ENCODE peak calls at places on chromosome 6, in four cellular contexts. V is HL-60, W is coronary artery, K is HepG2. S is an unnamed sample.

GRCh38 chr6:45924763-45925342 is 90.8 kb downstream of the CLIC5 start:
- DNase-seq in V (no peak), W (no peak), K (no peak), S (no peak)

GRCh38 chr6:16064687-16065086 is 64.2 kb upstream of the MYLIP start:
- DNase-seq in V (no peak), W (no peak), K (no peak), S (no peak)

GRCh38 chr6:51841656-51842055 is 245.8 kb downstream of the PKHD1 start:
- DNase-seq in V (no peak), W (no peak), K (no peak), S (no peak)

GRCh38 chr6:119533603-119534279 is 184.2 kb upstream of the MAN1A1 start:
- DNase-seq in V (no peak), W (no peak), K (no peak), S (peak)

GRCh38 chr6:3137057-3137777 is 18.7 kb downstream of the BPHL start:
- DNase-seq in V (no peak), W (no peak), K (no peak), S (no peak)

GRCh38 chr6:92369309-92369708 is 1050.0 kb downstream of the EPHA7 start:
- DNase-seq in V (no peak), W (no peak), K (no peak), S (no peak)

GRCh38 chr6:54427396-54427910 is 119.2 kb downstream of the TINAG start:
- DNase-seq in V (no peak), W (no peak), K (no peak), S (no peak)

GRCh38 chr6:82080767-82081166 is 166.8 kb downstream of the IBTK start:
- DNase-seq in V (no peak), W (no peak), K (no peak), S (no peak)

GRCh38 chr6:78599526-78599925 is 267.8 kb upstream of the IRAK1BP1 start:
- DNase-seq in V (no peak), W (no peak), K (no peak), S (no peak)

GRCh38 chr6:90065173-90065572 is 170.9 kb downstream of the GJA10 start:
- DNase-seq in V (no peak), W (no peak), K (no peak), S (peak)

GRCh38 chr6:41966961-41967311 is 25.3 kb upstream of the CCND3 start:
- DNase-seq in V (no peak), W (no peak), K (peak), S (peak)

GRCh38 chr6:82129814-82130213 is 117.7 kb downstream of the IBTK start:
- DNase-seq in V (no peak), W (no peak), K (peak), S (no peak)

GRCh38 chr6:16146028-16146427 is 17.1 kb downstream of the MYLIP start:
- DNase-seq in V (no peak), W (no peak), K (no peak), S (no peak)

GRCh38 chr6:56368484-56368883 is 121.1 kb upstream of the COL21A1 start:
- DNase-seq in V (no peak), W (no peak), K (peak), S (no peak)

GRCh38 chr6:41940759-41941279 is 789 bp downstream of the CCND3 start:
- DNase-seq in V (no peak), W (peak), K (no peak), S (peak)

GRCh38 chr6:45422541-45423110 is 44.9 kb upstream of the SUPT3H start:
- DNase-seq in V (no peak), W (no peak), K (no peak), S (no peak)

GRCh38 chr6:144063246-144063743 is 32.1 kb downstream of the SF3B5 start:
- DNase-seq in V (no peak), W (no peak), K (no peak), S (no peak)

GRCh38 chr6:37022135-37022863 is 16.8 kb downstream of the FGD2 start:
- DNase-seq in V (no peak), W (no peak), K (no peak), S (no peak)

GRCh38 chr6:133671376-133671775 is 217.5 kb upstream of the TCF21 start:
- DNase-seq in V (no peak), W (no peak), K (no peak), S (no peak)

GRCh38 chr6:34523441-34524206 is 32.5 kb downstream of the SPDEF start:
- DNase-seq in V (no peak), W (no peak), K (no peak), S (no peak)

GRCh38 chr6:168193816-168194701 is 115.0 kb upstream of the FRMD1 start:
- DNase-seq in V (no peak), W (peak), K (peak), S (no peak)

GRCh38 chr6:7911345-7911725 is 747 bp upstream of the TXNDC5 start:
- DNase-seq in V (no peak), W (peak), K (no peak), S (peak)

GRCh38 chr6:80440496-80441160 is 334.2 kb downstream of the BCKDHB start:
- DNase-seq in V (no peak), W (no peak), K (no peak), S (no peak)

GRCh38 chr6:134707342-134707982 is 242.4 kb downstream of the ALDH8A1 start:
- DNase-seq in V (no peak), W (no peak), K (peak), S (peak)

GRCh38 chr6:137641474-137642077 is 147.4 kb upstream of the OLIG3 start:
- DNase-seq in V (peak), W (no peak), K (peak), S (peak)

GRCh38 chr6:140736227-140736626 is 1361.8 kb upstream of the CITED2 start:
- DNase-seq in V (no peak), W (no peak), K (no peak), S (no peak)

GRCh38 chr6:139334791-139335446 is 39.5 kb downstream of the CITED2 start:
- DNase-seq in V (peak), W (no peak), K (no peak), S (peak)

GRCh38 chr6:140353536-140353935 is 979.1 kb upstream of the CITED2 start:
- DNase-seq in V (no peak), W (no peak), K (no peak), S (no peak)

GRCh38 chr6:683742-684440 is 9.0 kb downstream of the EXOC2 start:
- DNase-seq in V (peak), W (no peak), K (no peak), S (no peak)

GRCh38 chr6:167974644-167975344 is 22.7 kb upstream of the KIF25 start:
- DNase-seq in V (no peak), W (no peak), K (no peak), S (no peak)

GRCh38 chr6:6588064-6588923 is at the start of gene LY86:
- DNase-seq in V (no peak), W (no peak), K (no peak), S (no peak)

GRCh38 chr6:112983741-112984221 is 636.7 kb downstream of the RFPL4B start:
- DNase-seq in V (no peak), W (no peak), K (no peak), S (no peak)

GRCh38 chr6:81938014-81938761 is 185.7 kb upstream of the TENT5A start:
- DNase-seq in V (peak), W (no peak), K (peak), S (peak)

GRCh38 chr6:16174368-16175078 is 45.6 kb downstream of the MYLIP start:
- DNase-seq in V (no peak), W (no peak), K (no peak), S (no peak)

GRCh38 chr6:70221025-70221714 is 81.7 kb downstream of the COL9A1 start:
- DNase-seq in V (no peak), W (no peak), K (peak), S (peak)

GRCh38 chr6:134128146-134128545 is 75.7 kb upstream of the SLC2A12 start:
- DNase-seq in V (no peak), W (no peak), K (no peak), S (no peak)

GRCh38 chr6:111606620-111607115 is 990 bp upstream of the TRAF3IP2 start:
- DNase-seq in V (no peak), W (no peak), K (no peak), S (no peak)
- H3K27ac ChIP-seq in V (peak), W (no peak), K (peak), S (peak)

DNA sequence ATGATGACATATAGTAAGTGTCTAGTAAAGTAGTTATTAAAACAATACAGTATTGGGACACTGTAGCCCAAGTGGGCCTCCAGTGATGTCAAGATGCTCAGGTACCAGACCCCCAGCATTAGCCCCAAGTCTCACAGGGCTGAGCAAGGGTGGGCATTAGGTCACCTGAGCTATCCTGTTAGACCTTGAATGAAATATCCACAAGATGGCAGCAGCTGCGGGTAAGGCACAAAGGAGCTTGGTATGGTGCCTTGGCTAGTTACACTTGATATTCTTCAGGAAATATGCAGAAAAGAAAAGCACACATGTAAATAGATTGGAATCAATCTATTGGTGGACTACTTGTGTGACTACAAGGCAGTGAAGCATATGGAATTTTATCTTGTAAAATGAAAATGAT is 701.8 kb upstream of the ADGRB3 start:
- DNase-seq in V (no peak), W (no peak), K (no peak), S (no peak)
- TF ChIP-seq CTCF in V (no peak), W (no peak), K (no peak), S (no peak)

GRCh38 chr6:10547809-10548208 is 26.7 kb downstream of the GCNT2 start:
- DNase-seq in V (no peak), W (no peak), K (no peak), S (no peak)

GRCh38 chr6:10543488-10543887 is 22.3 kb downstream of the GCNT2 start:
- DNase-seq in V (no peak), W (no peak), K (no peak), S (no peak)

GRCh38 chr6:10542135-10542689 is 21.1 kb downstream of the GCNT2 start:
- DNase-seq in V (no peak), W (no peak), K (no peak), S (no peak)

GRCh38 chr6:10541591-10541990 is 20.4 kb downstream of the GCNT2 start:
- DNase-seq in V (no peak), W (no peak), K (no peak), S (no peak)

GRCh38 chr6:10545482-10545881 is 24.3 kb downstream of the GCNT2 start:
- DNase-seq in V (no peak), W (no peak), K (no peak), S (no peak)
- H3K27ac ChIP-seq in V (no peak), W (no peak), K (no peak), S (no peak)

GRCh38 chr6:26524722-26525360 is 13.3 kb upstream of the HMGN4 start:
- DNase-seq in V (no peak), W (no peak), K (no peak), S (no peak)

GRCh38 chr6:26520088-26520839 is 17.9 kb upstream of the HMGN4 start:
- DNase-seq in V (peak), W (peak), K (peak), S (no peak)

GRCh38 chr6:26519359-26519758 is 18.8 kb upstream of the HMGN4 start:
- DNase-seq in V (no peak), W (no peak), K (no peak), S (no peak)

GRCh38 chr6:26521485-26522391 is 16.4 kb upstream of the HMGN4 start:
- DNase-seq in V (peak), W (peak), K (no peak), S (peak)

GRCh38 chr6:26520840-26521484 is 17.2 kb upstream of the HMGN4 start:
- DNase-seq in V (peak), W (peak), K (peak), S (peak)
- TF ChIP-seq CTCF in V (no peak), W (no peak), K (peak), S (no peak)

GRCh38 chr6:40755046-40755681 is 168.0 kb upstream of the LRFN2 start:
- DNase-seq in V (no peak), W (no peak), K (no peak), S (peak)
- H3K27ac ChIP-seq in V (no peak), W (no peak), K (no peak), S (no peak)

DNA sequence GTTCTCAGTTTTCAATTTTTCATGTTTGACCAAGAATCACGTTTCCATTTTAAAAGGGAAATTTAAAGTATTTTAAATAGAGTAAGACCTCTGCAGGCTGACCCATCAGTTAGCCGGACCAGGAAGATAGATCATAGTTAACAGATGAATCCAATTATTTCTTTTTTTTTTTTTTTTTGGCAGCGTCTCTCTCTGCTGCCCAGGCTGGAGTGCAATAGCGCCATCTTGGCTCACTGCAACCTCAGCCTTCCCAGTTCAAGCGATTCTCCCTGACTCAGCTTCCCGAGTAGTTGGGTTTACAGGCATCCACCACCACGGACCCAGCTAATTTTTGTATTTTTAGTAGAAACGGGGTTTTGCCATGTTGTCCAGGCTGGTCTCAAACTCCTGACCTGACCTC is 256.7 kb upstream of the CNR1 start:
- DNase-seq in V (no peak), W (no peak), K (no peak), S (no peak)
- TF ChIP-seq CTCF in V (no peak), W (no peak), K (no peak), S (no peak)

GRCh38 chr6:32115623-32116022 is 6.5 kb upstream of the TNXB start:
- DNase-seq in V (no peak), W (no peak), K (no peak), S (no peak)

GRCh38 chr6:32118782-32119628 is 9.0 kb downstream of the ATF6B start:
- DNase-seq in V (no peak), W (no peak), K (peak), S (peak)

GRCh38 chr6:32114853-32115252 is 5.7 kb upstream of the TNXB start:
- DNase-seq in V (no peak), W (no peak), K (no peak), S (peak)

GRCh38 chr6:32116674-32117073 is 7.5 kb upstream of the TNXB start:
- DNase-seq in V (no peak), W (no peak), K (peak), S (no peak)

DNA sequence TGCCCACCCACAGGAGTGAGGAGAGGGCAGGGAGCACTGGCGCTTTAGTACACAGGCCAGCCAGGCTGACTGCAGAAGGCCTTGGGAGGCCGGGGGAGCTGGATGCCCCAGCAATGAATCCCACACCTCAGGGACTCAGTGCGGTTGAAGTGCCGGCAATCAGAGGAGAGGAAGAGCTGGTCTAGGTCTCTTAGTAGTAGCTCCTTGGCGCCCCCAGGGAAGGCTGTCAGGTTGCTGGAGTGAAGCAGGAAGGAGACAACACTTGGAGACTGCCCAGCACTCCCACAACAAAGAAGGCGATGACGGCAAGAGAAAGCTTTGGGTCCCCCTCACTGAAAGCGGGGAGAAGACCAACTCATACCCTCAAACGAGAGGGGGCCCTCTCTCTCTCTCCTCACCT is 8.3 kb upstream of the TNXB start:
- DNase-seq in V (no peak), W (no peak), K (no peak), S (no peak)
- H3K27ac ChIP-seq in V (no peak), W (no peak), K (no peak), S (peak)

DNA sequence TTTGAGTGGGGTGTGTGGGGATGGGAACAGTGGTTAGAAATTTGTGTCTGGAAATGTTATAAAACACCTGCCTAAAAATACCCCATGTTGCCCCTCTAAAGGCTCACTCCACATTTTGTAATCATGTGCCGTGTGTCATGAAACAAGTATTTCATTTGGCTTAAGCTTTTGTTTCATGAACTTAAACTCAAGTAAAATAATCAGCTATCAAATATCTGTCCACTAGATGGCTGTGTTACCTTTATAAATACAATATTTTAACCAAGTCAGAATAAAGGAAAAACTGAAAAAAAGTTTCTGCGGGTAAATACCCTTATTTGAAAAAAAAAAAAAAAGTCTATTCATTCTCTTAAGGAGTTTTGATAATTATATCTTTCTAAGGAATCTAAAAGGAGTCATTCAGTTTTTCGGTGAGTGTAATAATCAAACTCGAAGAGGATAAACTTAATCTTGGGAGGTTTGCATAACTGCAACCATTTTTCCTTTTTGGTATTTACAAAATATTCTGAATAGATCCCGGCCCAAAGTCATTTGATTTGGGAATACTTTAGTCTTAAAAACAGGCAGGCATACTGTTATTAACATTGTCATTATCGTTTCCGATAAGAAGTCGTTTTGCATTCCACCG is 29.9 kb upstream of the MTRF1L start:
- DNase-seq in V (no peak), W (no peak), K (peak), S (peak)
- TF ChIP-seq CTCF in V (peak), W (no peak), K (peak), S (peak)

GRCh38 chr6:158924499-158925455 is 75.2 kb downstream of the RSPH3 start:
- DNase-seq in V (no peak), W (no peak), K (no peak), S (no peak)
- H3K27ac ChIP-seq in V (no peak), W (no peak), K (no peak), S (no peak)

DNA sequence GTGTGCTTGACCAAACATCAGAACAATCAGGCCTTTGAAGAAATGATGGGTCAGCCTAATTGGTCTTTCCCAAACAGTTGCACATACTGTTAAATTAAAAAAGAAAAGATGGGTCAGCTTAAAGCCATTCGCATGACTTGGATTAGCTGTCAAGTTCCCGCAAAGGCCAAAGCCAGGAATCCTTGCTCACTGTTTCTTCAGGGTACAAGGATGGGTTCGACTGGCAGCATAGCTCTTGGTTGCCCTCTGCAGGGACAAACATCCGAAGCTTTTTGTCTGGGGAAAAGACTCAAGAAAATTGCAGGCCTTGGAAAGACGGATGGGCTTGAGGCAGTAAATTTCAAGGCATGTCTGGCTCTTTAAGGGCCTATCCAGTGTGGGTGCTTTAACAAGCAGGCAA is 168.0 kb downstream of the HDGFL1 start:
- DNase-seq in V (no peak), W (no peak), K (no peak), S (no peak)
- TF ChIP-seq CTCF in V (no peak), W (no peak), K (no peak), S (no peak)